ENCODE peak calls at places on chromosome 16, in six cellular contexts. J is tibial artery, Z is cardiac fibroblast, A is endothelial cell of umbilical vein, I is heart right ventricle, M is neural progenitor cell. D is an unnamed sample.
A peak's percentile ranks its signal among the peaks of the same experiment; 100 is the strongest.

GRCh38 chr16:19689342-19689741 is 28.7 kb downstream of the KNOP1 start:
- DNase-seq in J (no peak), I (no peak), Z (no peak), M (no peak), A (no peak), D (no peak)

GRCh38 chr16:76899767-76900166 is 291.2 kb upstream of the MON1B start:
- DNase-seq in Z (no peak), J (no peak), A (no peak), I (no peak), M (no peak), D (no peak)

GRCh38 chr16:1642148-1642547 is 30.0 kb downstream of the CRAMP1 start:
- DNase-seq in J (no peak), A (no peak), Z (no peak), M (no peak), I (peak; percentile 46), D (peak; percentile 70)

GRCh38 chr16:82672676-82673075 is 45.9 kb downstream of the CDH13 start:
- DNase-seq in J (no peak), Z (no peak), A (no peak), M (no peak), I (no peak), D (no peak)

GRCh38 chr16:1333149-1333812 is at the start of gene BAIAP3:
- DNase-seq in J (no peak), A (no peak), I (peak; percentile 66), Z (peak; percentile 29), M (peak; percentile 77), D (no peak)

GRCh38 chr16:71590584-71590983 is 13.7 kb upstream of the TAT start:
- DNase-seq in I (no peak), M (no peak), A (no peak), Z (no peak), J (no peak), D (no peak)

GRCh38 chr16:87823146-87823929 is 46.0 kb downstream of the SLC7A5 start:
- DNase-seq in I (no peak), M (peak; percentile 52), Z (no peak), J (no peak), A (no peak), D (no peak)

GRCh38 chr16:10921536-10922327 is 20.5 kb downstream of the DEXI start:
- DNase-seq in Z (peak; percentile 43), M (no peak), J (no peak), A (no peak), I (no peak), D (no peak)

GRCh38 chr16:53881371-53881770 is 177.4 kb downstream of the FTO start:
- DNase-seq in M (no peak), A (no peak), J (no peak), Z (peak; percentile 94), I (no peak), D (no peak)

GRCh38 chr16:24980077-24980793 is 34.9 kb downstream of the ARHGAP17 start:
- DNase-seq in Z (no peak), J (no peak), M (no peak), A (peak; percentile 92), I (no peak), D (peak; percentile 32)

GRCh38 chr16:89216315-89217137 is 977 bp upstream of the ZNF778 start:
- DNase-seq in I (peak; percentile 77), A (peak; percentile 85), Z (peak; percentile 78), M (peak; percentile 88), J (peak; percentile 85), D (peak; percentile 41)
- H3K4me3 ChIP-seq in I (peak overlapping the region; percentile 86), A (peak overlapping the region; percentile 66), Z (peak overlapping the region; percentile 88), M (peak overlapping the region; percentile 87), J (peak overlapping the region; percentile 84), D (peak overlapping the region; percentile 98)

GRCh38 chr16:8905795-8906591 is 23.8 kb downstream of the LITAFD start:
- DNase-seq in I (no peak), M (peak; percentile 51), Z (no peak), J (no peak), A (no peak), D (no peak)
- TF ChIP-seq CTCF in I (peak; percentile 9), M (peak; percentile 54), Z (peak; percentile 26), J (no peak), A (peak; percentile 19), D (no peak)

DNA sequence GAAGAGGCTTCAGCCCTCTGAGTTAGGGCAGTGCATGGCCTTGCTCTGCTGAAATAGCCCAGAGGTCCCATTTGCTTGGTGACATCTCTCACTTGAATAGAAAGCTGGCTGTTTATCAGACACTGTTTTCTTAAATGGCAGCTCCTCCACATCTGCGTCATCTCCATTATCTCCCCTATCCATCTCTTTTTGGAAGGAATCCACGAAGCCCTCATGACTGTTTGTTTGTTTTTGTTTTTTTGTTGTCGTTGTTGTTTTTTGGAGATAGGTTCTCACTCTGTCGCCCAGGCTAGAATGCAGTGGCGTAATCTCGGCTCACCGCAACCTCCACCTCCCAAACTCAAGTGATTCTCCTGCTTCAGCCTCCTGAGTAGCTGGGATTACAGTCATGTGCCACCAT is 16.6 kb downstream of the NAA60 start:
- DNase-seq in A (no peak), Z (no peak), J (no peak), I (no peak), M (no peak), D (no peak)
- H3K4me3 ChIP-seq in A (no peak overlapping the region), Z (no peak overlapping the region), J (no peak overlapping the region), I (no peak overlapping the region), M (peak overlapping the region; percentile 93), D (peak overlapping the region; percentile 92)

DNA sequence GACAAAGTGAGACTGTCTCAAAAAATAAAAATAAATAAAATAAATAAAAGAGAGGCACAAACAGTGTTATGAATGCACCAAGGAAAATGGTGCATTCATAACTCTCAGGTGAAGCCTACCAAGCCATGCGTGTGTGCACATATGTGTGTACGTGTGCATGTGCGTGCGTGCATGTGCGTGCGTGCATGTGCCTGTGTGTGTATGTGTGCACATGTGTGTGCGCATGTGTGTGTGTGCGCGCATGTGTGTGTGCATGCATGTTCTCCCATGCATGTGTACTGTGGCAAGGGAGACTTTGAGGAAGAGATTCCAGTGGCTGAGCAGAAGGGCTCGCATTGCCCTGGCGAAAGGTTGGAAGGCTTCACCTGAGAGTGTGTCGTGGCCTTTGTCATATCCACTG is 4.7 kb downstream of the SPN start:
- DNase-seq in A (no peak), J (no peak), M (no peak), I (no peak), Z (no peak), D (no peak)
- TF ChIP-seq CTCF in A (no peak), J (no peak), M (no peak), I (no peak), Z (no peak), D (no peak)

DNA sequence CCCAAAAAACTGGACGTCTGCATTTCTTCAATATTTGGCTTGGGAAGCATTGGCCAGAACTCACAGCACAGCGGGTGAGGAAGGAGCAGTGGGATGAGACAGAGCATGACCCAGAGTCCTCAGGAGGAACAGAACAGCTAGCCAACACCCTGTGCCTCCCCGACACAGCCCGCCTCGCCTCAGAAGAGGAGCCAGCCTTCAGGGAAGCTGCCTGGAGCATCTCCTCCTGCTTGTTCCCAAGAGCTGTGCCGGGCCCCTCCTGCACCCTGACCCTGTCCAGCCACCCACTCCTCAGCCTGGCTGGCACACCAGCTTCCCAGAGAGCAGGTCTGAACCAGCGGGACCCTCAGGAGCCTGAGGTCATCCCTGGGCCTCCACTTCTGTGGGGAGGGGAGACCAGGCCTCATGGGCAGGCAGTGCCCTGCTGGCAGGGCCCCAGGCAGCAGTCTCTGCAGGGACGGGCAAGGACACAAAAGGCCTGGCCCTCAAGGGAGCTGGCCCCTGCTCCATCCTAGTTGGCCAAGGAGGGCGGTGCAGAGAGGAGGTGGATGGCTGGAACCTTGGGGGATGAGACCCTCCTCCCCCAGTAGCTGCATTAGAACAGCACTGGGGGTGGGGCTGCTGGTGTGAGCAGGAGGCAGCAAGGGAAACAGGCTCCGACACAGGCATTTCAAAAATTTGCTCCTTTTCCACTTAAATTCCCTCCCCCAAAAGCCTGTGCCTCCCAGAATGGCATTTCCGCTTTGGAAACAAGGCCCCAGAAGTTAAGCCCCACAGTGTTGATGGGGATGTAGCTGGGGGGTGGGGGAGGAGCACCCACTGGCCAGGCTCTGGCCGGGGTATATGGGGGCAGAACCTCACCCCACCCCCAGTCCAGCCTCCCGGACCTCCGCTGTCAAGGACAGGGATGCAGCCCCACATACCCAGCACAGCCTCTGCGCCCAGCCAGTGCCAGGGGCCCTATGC is 1.8 kb upstream of the BCAR1 start:
- DNase-seq in J (no peak), M (peak; percentile 78), A (peak; percentile 63), I (peak; percentile 21), Z (peak; percentile 72), D (no peak)
- H3K4me3 ChIP-seq in J (no peak overlapping the region), M (no peak overlapping the region), A (no peak overlapping the region), I (no peak overlapping the region), Z (peak overlapping the region; percentile 24), D (no peak overlapping the region)

D was measured in LNCaP clone FGC.